ENCODE peak calls at places on chromosomes 3 and 15, in four cellular contexts. R is GM12878, G is K562, A is HepG2. M is an unnamed sample.

GRCh38 chr3:160613661-160614060 is 48.3 kb upstream of the KPNA4 start:
- DNase-seq in R (no peak), G (no peak), A (no peak), M (no peak)

GRCh38 chr3:113773381-113773780 is 26.5 kb downstream of the ATP6V1A start:
- DNase-seq in A (no peak), G (no peak), R (no peak), M (no peak)

GRCh38 chr3:39095778-39096177 is 11.6 kb downstream of the GORASP1 start:
- DNase-seq in R (no peak), A (no peak), G (no peak), M (no peak)

GRCh38 chr15:73800662-73801345 is 47.7 kb upstream of the INSYN1 start:
- DNase-seq in A (no peak), G (no peak), R (no peak), M (no peak)

GRCh38 chr3:90132220-90132619 is 1024.8 kb downstream of the EPHA3 start:
- DNase-seq in A (no peak), R (no peak), G (no peak), M (no peak)

GRCh38 chr3:99562990-99563607 is 75.3 kb upstream of the COL8A1 start:
- DNase-seq in R (no peak), G (no peak), A (no peak), M (no peak)

GRCh38 chr15:46251873-46252272 is 617.0 kb downstream of the SQOR start:
- DNase-seq in A (no peak), R (no peak), G (no peak), M (no peak)

GRCh38 chr15:51024735-51025453 is 69.8 kb downstream of the TNFAIP8L3 start:
- DNase-seq in R (no peak), A (no peak), G (no peak), M (no peak)

GRCh38 chr3:4976109-4976508 is 3.1 kb upstream of the BHLHE40 start:
- DNase-seq in G (peak; percentile 81), A (peak; percentile 79), R (no peak), M (peak; percentile 60)

GRCh38 chr15:72179950-72180581 is 17.5 kb downstream of the GRAMD2A start:
- DNase-seq in G (no peak), R (no peak), A (peak; percentile 36), M (no peak)

GRCh38 chr15:81194723-81195122 is 2.0 kb upstream of the IL16 start:
- DNase-seq in G (no peak), A (no peak), R (no peak), M (no peak)

GRCh38 chr3:194536883-194537637 is 50.3 kb upstream of the ATP13A3 start:
- DNase-seq in A (peak; percentile 70), G (no peak), R (no peak), M (no peak)

GRCh38 chr3:102229062-102229655 is 205.7 kb upstream of the ZPLD1 start:
- DNase-seq in G (peak; percentile 21), A (peak; percentile 51), R (peak; percentile 61), M (peak; percentile 66)

GRCh38 chr3:17799312-17799711 is 56.9 kb upstream of the TBC1D5 start:
- DNase-seq in G (no peak), A (no peak), R (no peak), M (no peak)

GRCh38 chr3:17795733-17796132 is 53.3 kb upstream of the TBC1D5 start:
- DNase-seq in G (no peak), A (no peak), R (no peak), M (no peak)

GRCh38 chr3:17800232-17800631 is 57.8 kb upstream of the TBC1D5 start:
- DNase-seq in G (no peak), R (no peak), A (no peak), M (no peak)

GRCh38 chr3:17795280-17795679 is 52.8 kb upstream of the TBC1D5 start:
- DNase-seq in A (no peak), R (no peak), G (no peak), M (no peak)

GRCh38 chr3:17798000-17798399 is 55.6 kb upstream of the TBC1D5 start:
- DNase-seq in A (peak; percentile 13), G (peak; percentile 34), R (no peak), M (no peak)
- TF ChIP-seq FOXM1 in A (no peak), G (no peak), R (no peak), M (no peak)

DNA sequence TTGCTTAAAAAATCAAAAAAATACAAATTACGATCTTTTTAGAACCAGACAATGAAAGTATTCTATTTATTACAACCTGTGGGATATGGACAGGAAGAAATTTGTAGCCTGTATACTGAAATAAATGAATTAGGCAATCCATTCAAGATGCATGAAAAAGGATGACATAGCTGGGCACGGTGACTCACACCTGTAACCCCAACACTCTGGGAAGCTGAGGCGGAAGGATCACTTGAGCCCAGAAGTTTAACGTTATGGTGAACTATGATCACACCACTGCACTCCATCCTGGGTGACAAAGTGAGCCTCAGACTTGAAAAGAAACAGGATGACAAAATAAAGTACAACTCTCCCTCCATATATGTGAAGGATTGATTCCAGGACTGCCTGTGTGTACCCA is 74.1 kb downstream of the MSL2 start:
- DNase-seq in G (no peak), R (no peak), A (no peak), M (no peak)
- TF ChIP-seq TARDBP in G (no peak), R (no peak), A (no peak), M (no peak)

GRCh38 chr3:36362973-36363372 is 17.3 kb upstream of the STAC start:
- DNase-seq in G (no peak), A (peak; percentile 70), R (no peak), M (no peak)
- TF ChIP-seq FOXM1 in G (no peak), A (no peak), R (no peak), M (no peak)

DNA sequence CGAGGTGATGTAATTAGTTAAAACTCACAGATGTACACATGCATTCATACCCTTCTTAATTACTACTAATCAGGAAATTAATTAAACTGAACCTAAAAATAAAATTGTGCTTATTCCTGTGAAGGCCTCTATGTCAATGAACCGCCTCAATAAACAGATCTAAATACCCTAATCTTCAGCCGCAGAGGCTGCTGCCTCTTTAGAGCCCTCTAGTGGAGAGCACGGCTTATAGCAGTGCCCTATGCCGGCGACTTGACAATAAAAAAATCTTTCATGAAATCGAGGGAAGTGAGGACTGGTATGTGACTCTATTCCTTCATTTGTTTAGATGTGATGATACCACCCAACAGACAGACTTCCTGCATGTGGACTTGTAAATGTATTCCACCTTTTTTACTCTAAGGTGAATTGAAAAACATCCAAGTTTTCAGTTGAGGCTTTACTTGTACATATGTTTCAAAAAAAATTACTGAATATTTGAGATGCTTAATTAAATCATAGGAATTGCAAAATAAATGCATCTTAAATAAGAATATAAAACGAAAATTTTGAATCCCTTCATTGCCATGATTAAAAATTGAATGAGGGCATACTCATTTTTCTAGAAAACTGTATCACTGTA is 8.3 kb upstream of the EPHA3 start:
- DNase-seq in G (peak; percentile 15), R (no peak), A (peak; percentile 31), M (peak; percentile 56)
- TF ChIP-seq TARDBP in G (no peak), R (no peak), A (no peak), M (no peak)

GRCh38 chr3:179682681-179683080 is 29.8 kb downstream of the USP13 start:
- DNase-seq in A (no peak), R (no peak), G (no peak), M (no peak)
- TF ChIP-seq FOXM1 in A (no peak), R (no peak), G (no peak), M (no peak)

GRCh38 chr3:45739944-45740343 is 50.7 kb downstream of the SACM1L start:
- DNase-seq in R (no peak), G (no peak), A (no peak), M (no peak)
- TF ChIP-seq TARDBP in R (no peak), G (no peak), A (no peak), M (no peak)

GRCh38 chr15:66293085-66293418 is 316 bp upstream of the DIS3L start:
- DNase-seq in G (no peak), R (no peak), A (no peak), M (no peak)
- TF ChIP-seq FOXM1 in G (no peak), R (no peak), A (no peak), M (no peak)

GRCh38 chr3:24545917-24546316 is 51.3 kb upstream of the THRB start:
- DNase-seq in G (no peak), R (no peak), A (peak; percentile 31), M (no peak)

GRCh38 chr3:24548278-24548677 is 53.6 kb upstream of the THRB start:
- DNase-seq in G (no peak), R (no peak), A (no peak), M (no peak)

GRCh38 chr3:24550588-24550987 is 55.9 kb upstream of the THRB start:
- DNase-seq in A (no peak), G (no peak), R (no peak), M (no peak)

GRCh38 chr3:24551626-24552025 is 57.0 kb upstream of the THRB start:
- DNase-seq in R (no peak), A (no peak), G (no peak), M (no peak)
- TF ChIP-seq TARDBP in R (no peak), A (no peak), G (no peak), M (no peak)

DNA sequence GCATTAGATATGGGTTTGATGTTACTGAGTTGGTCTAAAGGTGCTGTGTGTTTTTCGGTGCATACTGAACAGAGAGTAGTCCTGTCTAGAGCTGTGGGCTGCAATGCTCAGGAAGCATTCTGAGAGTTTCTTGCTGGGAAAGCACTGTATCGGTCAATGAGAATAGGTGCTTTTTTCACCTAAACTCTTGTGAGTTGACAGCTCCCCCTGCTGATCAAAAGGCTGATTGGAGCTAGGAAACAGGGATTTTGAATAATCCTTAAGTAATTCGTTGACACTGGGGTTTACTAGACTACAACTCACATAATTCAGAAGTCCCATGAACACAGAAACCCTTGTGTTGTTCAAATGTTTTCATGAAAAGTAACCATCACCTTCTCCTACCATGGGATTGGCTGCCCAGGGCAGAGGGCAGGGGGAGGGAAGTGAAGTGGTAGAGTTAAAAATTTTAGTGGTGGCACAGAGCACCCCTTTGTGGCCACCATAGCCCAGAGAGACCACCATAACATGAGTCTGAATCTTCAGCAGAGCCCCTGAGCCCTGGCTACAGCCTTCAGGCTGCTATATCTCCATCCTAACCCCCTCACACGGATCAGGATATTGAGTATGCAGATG is 13.0 kb upstream of the MANF start:
- DNase-seq in A (peak; percentile 55), G (peak; percentile 28), R (no peak), M (peak; percentile 56)
- TF ChIP-seq FOXM1 in A (no peak), G (no peak), R (no peak), M (no peak)

M was measured in HEK293T.